ENCODE peak calls at places on chromosome 1, in eight cellular contexts. V is osteoblast, R is lower lobe of right lung, J is psoas muscle, O is pancreas, Z is stomach, T is adrenal gland, G is tibial nerve. P is an unnamed sample.

GRCh38 chr1:46413596-46413985 is 19.5 kb downstream of the FAAH start:
- DNase-seq in V (peak; percentile 90), R (peak; percentile 36), J (peak; percentile 41), O (no peak), Z (no peak), T (no peak), G (no peak), P (peak; percentile 13)

GRCh38 chr1:66527688-66528087 is 6.3 kb upstream of the SGIP1 start:
- DNase-seq in V (peak; percentile 82), R (no peak), J (no peak), O (no peak), Z (no peak), T (no peak), G (no peak), P (peak; percentile 83)

GRCh38 chr1:174794861-174795260 is 204.9 kb upstream of the CACYBP start:
- DNase-seq in V (no peak), R (no peak), J (no peak), O (no peak), Z (no peak), T (no peak), G (no peak), P (no peak)

GRCh38 chr1:116558140-116558549 is 12.7 kb downstream of the CD58 start:
- DNase-seq in V (no peak), R (no peak), J (no peak), O (no peak), Z (no peak), T (no peak), G (no peak), P (no peak)

GRCh38 chr1:218468707-218469106 is 123.6 kb downstream of the TGFB2 start:
- DNase-seq in V (no peak), R (no peak), J (no peak), O (no peak), Z (no peak), T (no peak), G (no peak), P (no peak)

GRCh38 chr1:217342105-217342504 is 288.8 kb downstream of the GPATCH2 start:
- DNase-seq in V (no peak), R (no peak), J (no peak), O (no peak), Z (no peak), T (no peak), G (no peak), P (no peak)

GRCh38 chr1:78483903-78484302 is 6.9 kb upstream of the PTGFR start:
- DNase-seq in V (peak; percentile 61), R (no peak), J (peak; percentile 53), O (peak; percentile 43), Z (no peak), T (no peak), G (no peak), P (peak; percentile 59)

GRCh38 chr1:94039514-94039870 is 81.5 kb downstream of the ABCA4 start:
- DNase-seq in V (no peak), R (peak; percentile 76), J (peak; percentile 85), O (no peak), Z (peak; percentile 74), T (peak; percentile 82), G (peak; percentile 74), P (peak; percentile 91)

GRCh38 chr1:157442065-157442464 is 110.2 kb downstream of the FCRL5 start:
- DNase-seq in V (no peak), R (no peak), J (no peak), O (no peak), Z (no peak), T (no peak), G (no peak), P (no peak)

GRCh38 chr1:19877821-19878636 is 4.2 kb upstream of the OTUD3 start:
- DNase-seq in V (no peak), R (no peak), J (no peak), O (no peak), Z (peak; percentile 32), T (no peak), G (no peak), P (no peak)

GRCh38 chr1:205597691-205598314 is 34.0 kb downstream of the ELK4 start:
- DNase-seq in V (peak; percentile 34), R (no peak), J (no peak), O (no peak), Z (no peak), T (peak; percentile 39), G (no peak), P (no peak)

GRCh38 chr1:200620273-200621131 is at the start of gene KIF14:
- DNase-seq in V (peak; percentile 96), R (peak; percentile 97), J (peak; percentile 96), O (peak; percentile 94), Z (peak; percentile 92), T (peak; percentile 96), G (peak; percentile 74), P (peak; percentile 97)

GRCh38 chr1:147515046-147515869 is 26.0 kb upstream of the BCL9 start:
- DNase-seq in V (no peak), R (no peak), J (no peak), O (no peak), Z (peak; percentile 31), T (no peak), G (no peak), P (peak; percentile 77)

GRCh38 chr1:112954945-112955677 is 885 bp downstream of the SLC16A1 start:
- DNase-seq in V (peak; percentile 86), R (peak; percentile 52), J (peak; percentile 79), O (peak; percentile 68), Z (peak; percentile 37), T (peak; percentile 68), G (no peak), P (peak; percentile 87)

GRCh38 chr1:164659621-164660414 is 100.8 kb downstream of the PBX1 start:
- DNase-seq in V (no peak), R (peak; percentile 55), J (peak; percentile 76), O (peak; percentile 86), Z (peak; percentile 56), T (no peak), G (no peak), P (no peak)

GRCh38 chr1:236394905-236395779 is 1.1 kb downstream of the EDARADD start:
- DNase-seq in V (peak; percentile 86), R (no peak), J (no peak), O (peak; percentile 72), Z (peak; percentile 63), T (no peak), G (no peak), P (peak; percentile 34)

GRCh38 chr1:201566529-201566823 is 27.5 kb downstream of the NAV1 start:
- DNase-seq in V (peak; percentile 15), R (no peak), J (no peak), O (no peak), Z (no peak), T (no peak), G (no peak), P (no peak)

GRCh38 chr1:226086776-226087175 is 24.3 kb downstream of the H3-3A start:
- DNase-seq in V (no peak), R (no peak), J (no peak), O (peak; percentile 26), Z (no peak), T (peak; percentile 79), G (no peak), P (no peak)

GRCh38 chr1:198932351-198932991 is 293.6 kb downstream of the PTPRC start:
- DNase-seq in V (no peak), R (no peak), J (no peak), O (no peak), Z (no peak), T (no peak), G (no peak), P (no peak)
- H3K4me1 ChIP-seq in V (peaks cover 36% of the 10 kb centered on the region), R (peaks cover 49% of the 10 kb centered on the region), J (peaks cover 12% of the 10 kb centered on the region), O (peaks cover 17% of the 10 kb centered on the region), Z (peaks cover 31% of the 10 kb centered on the region), T (peaks cover 8% of the 10 kb centered on the region), G (no peaks in the 10 kb centered on the region), P (peaks cover 12% of the 10 kb centered on the region)

GRCh38 chr1:202810615-202811295 is at the start of gene PCAT6:
- DNase-seq in V (peak; percentile 99), R (peak; percentile 97), J (peak; percentile 95), O (peak; percentile 96), Z (peak; percentile 97), T (peak; percentile 98), G (peak; percentile 91), P (peak; percentile 99)

GRCh38 chr1:202811296-202812175 is 782 bp downstream of the PCAT6 start:
- DNase-seq in V (peak; percentile 82), R (no peak), J (peak; percentile 64), O (peak; percentile 76), Z (no peak), T (peak; percentile 52), G (no peak), P (peak; percentile 16)

GRCh38 chr1:202812176-202813026 is 1.6 kb downstream of the PCAT6 start:
- DNase-seq in V (no peak), R (no peak), J (no peak), O (no peak), Z (no peak), T (peak; percentile 46), G (no peak), P (no peak)

GRCh38 chr1:202818819-202819218 is 8.1 kb downstream of the PCAT6 start:
- DNase-seq in V (no peak), R (no peak), J (no peak), O (no peak), Z (no peak), T (no peak), G (no peak), P (no peak)

GRCh38 chr1:202815120-202815519 is 4.4 kb downstream of the PCAT6 start:
- DNase-seq in V (no peak), R (no peak), J (no peak), O (no peak), Z (no peak), T (peak; percentile 30), G (no peak), P (no peak)
- H3K4me1 ChIP-seq in V (peaks cover 10% of the 10 kb centered on the region), R (peaks cover 10% of the 10 kb centered on the region), J (peaks cover under 1% of the 10 kb centered on the region), O (no peaks in the 10 kb centered on the region), Z (peaks cover 22% of the 10 kb centered on the region), T (peaks cover 2% of the 10 kb centered on the region), G (peaks cover 5% of the 10 kb centered on the region), P (peaks cover 5% of the 10 kb centered on the region)

DNA sequence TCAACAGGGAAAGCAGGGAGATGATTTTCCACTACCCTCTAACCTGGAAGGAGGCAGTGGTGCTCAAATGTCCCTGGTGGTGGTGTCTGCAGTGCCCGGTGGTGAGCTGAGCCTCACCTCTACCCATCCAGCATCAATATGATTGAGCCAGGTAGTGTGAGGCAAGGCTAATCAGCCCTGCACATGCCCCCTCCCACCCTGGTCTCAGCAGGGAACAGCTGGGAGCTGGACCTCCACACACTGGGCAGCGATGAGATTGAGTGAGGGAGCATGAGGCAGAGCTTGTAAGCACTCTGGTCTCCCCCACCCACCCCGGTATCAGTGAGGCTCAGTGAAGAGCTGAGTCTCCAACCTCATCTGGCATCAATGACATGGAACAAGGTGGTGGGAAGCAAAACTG is 634.3 kb downstream of the PTPRU start:
- DNase-seq in V (no peak), R (no peak), J (no peak), O (no peak), Z (no peak), T (no peak), G (no peak), P (no peak)
- H3K4me1 ChIP-seq in V (no peaks in the 10 kb centered on the region), R (no peaks in the 10 kb centered on the region), J (peaks cover 6% of the 10 kb centered on the region), O (no peaks in the 10 kb centered on the region), Z (no peaks in the 10 kb centered on the region), T (no peaks in the 10 kb centered on the region), G (no peaks in the 10 kb centered on the region), P (peaks cover 6% of the 10 kb centered on the region)

DNA sequence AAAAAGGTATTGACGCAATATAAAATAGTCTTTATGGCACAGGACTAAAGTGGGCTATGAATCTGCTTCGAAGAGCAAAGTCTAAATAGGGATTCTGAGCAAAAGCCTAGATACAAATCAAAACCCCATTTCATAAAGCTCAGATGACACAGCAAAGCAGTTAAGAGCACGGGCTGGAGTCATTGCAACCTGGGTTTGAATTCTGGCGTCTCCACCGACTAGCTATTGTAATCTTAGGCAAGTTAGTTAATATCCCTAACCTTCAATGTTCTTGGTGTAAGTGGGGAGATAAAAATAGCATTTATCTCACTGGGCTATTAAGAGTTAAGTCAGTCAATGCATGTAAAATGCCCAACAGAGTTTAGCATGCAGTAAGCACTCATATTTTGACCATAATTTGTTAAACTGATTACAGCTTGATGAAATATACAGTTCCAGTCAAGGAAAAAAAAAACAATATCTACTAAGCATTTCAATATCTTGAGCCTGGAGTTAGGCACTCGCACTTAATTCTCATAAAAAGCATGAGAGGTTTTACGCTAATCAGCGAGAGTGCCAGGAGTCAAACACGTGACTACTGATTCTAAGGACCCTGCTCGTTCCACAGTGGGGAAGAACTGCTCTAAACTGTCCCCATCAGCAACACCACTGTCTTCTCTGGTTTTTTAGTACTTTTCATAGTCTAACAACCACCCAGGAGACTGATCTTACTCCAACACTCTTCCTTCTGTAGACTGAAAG is 75.5 kb downstream of the JAK1 start:
- DNase-seq in V (no peak), R (no peak), J (no peak), O (no peak), Z (no peak), T (no peak), G (no peak), P (no peak)
- H3K4me1 ChIP-seq in V (peaks cover 7% of the 10 kb centered on the region), R (peaks cover 68% of the 10 kb centered on the region), J (peaks cover 70% of the 10 kb centered on the region), O (peaks cover 14% of the 10 kb centered on the region), Z (peaks cover 75% of the 10 kb centered on the region), T (peaks cover 66% of the 10 kb centered on the region), G (peaks cover 31% of the 10 kb centered on the region), P (peaks cover 38% of the 10 kb centered on the region)